ENCODE peak calls at places on chromosomes 6 and 20, in five cellular contexts. S is Peyer's patch, V is A549, U is adrenal gland, B is stomach. O is an unnamed sample.

GRCh38 chr6:150029749-150030148 is 4.4 kb upstream of the RAET1L start:
- DNase-seq in S (no peak), V (no peak), U (no peak), B (no peak), O (no peak)

GRCh38 chr6:135115411-135116293 is 61.0 kb upstream of the HBS1L start:
- DNase-seq in S (no peak), V (no peak), U (no peak), B (no peak), O (no peak)

GRCh38 chr20:25865715-25866656 is 169.3 kb upstream of the ZNF337 start:
- DNase-seq in S (peak; percentile 72), V (peak; percentile 82), U (peak; percentile 85), B (peak; percentile 78), O (peak; percentile 45)

GRCh38 chr20:45983279-45983743 is 11.3 kb upstream of the ZNF335 start:
- DNase-seq in S (no peak), V (no peak), U (no peak), B (no peak), O (no peak)

GRCh38 chr6:79656134-79656533 is 25.0 kb downstream of the SH3BGRL2 start:
- DNase-seq in S (no peak), V (no peak), U (no peak), B (no peak), O (no peak)

GRCh38 chr6:16727996-16728395 is 33.3 kb downstream of the ATXN1 start:
- DNase-seq in S (no peak), V (no peak), U (peak; percentile 34), B (no peak), O (no peak)

GRCh38 chr6:108661430-108661829 is 100.7 kb downstream of the FOXO3 start:
- DNase-seq in S (no peak), V (no peak), U (no peak), B (no peak), O (peak; percentile 10)

GRCh38 chr6:129844118-129844891 is 16.8 kb downstream of the TMEM244 start:
- DNase-seq in S (no peak), V (no peak), U (no peak), B (no peak), O (peak; percentile 3)

GRCh38 chr6:117956386-117956785 is 49.3 kb downstream of the SLC35F1 start:
- DNase-seq in S (no peak), V (no peak), U (no peak), B (no peak), O (no peak)

GRCh38 chr6:47677381-47678100 is 20.8 kb upstream of the ADGRF4 start:
- DNase-seq in S (no peak), V (no peak), U (no peak), B (no peak), O (no peak)

GRCh38 chr6:34273242-34273805 is 24.5 kb upstream of the SMIM29 start:
- DNase-seq in S (no peak), V (no peak), U (peak; percentile 50), B (peak; percentile 46), O (no peak)

GRCh38 chr6:35669441-35669776 is 19.3 kb downstream of the FKBP5 start:
- DNase-seq in S (no peak), V (no peak), U (no peak), B (no peak), O (no peak)

GRCh38 chr20:35796556-35796955 is 24.7 kb downstream of the PHF20 start:
- DNase-seq in S (no peak), V (no peak), U (no peak), B (no peak), O (no peak)

GRCh38 chr6:165702669-165703068 is 39.6 kb upstream of the PDE10A start:
- DNase-seq in S (no peak), V (no peak), U (no peak), B (no peak), O (no peak)

GRCh38 chr6:72724545-72724944 is 102.7 kb downstream of the KCNQ5 start:
- DNase-seq in S (no peak), V (no peak), U (no peak), B (no peak), O (no peak)

GRCh38 chr6:81171991-81172740 is 580.3 kb downstream of the TENT5A start:
- DNase-seq in S (no peak), V (no peak), U (peak; percentile 49), B (no peak), O (no peak)

GRCh38 chr6:154507209-154507898 is 3.1 kb downstream of the CNKSR3 start:
- DNase-seq in S (no peak), V (no peak), U (no peak), B (no peak), O (no peak)

GRCh38 chr20:51860015-51860882 is 57.9 kb upstream of the SALL4 start:
- DNase-seq in S (peak; percentile 82), V (peak; percentile 60), U (no peak), B (no peak), O (no peak)

GRCh38 chr6:13038315-13039261 is 289.7 kb downstream of the TBC1D7 start:
- DNase-seq in S (no peak), V (no peak), U (no peak), B (peak; percentile 36), O (no peak)

GRCh38 chr6:34098045-34098936 is 47.6 kb downstream of the GRM4 start:
- DNase-seq in S (no peak), V (no peak), U (no peak), B (no peak), O (no peak)

GRCh38 chr20:62370115-62370806 is 3.1 kb upstream of the LAMA5 start:
- DNase-seq in S (no peak), V (peak; percentile 71), U (peak; percentile 65), B (peak; percentile 49), O (peak; percentile 94)

GRCh38 chr20:40960521-40960956 is 68.1 kb upstream of the TOP1 start:
- DNase-seq in S (peak; percentile 34), V (no peak), U (no peak), B (peak; percentile 2), O (no peak)

GRCh38 chr20:1494436-1494835 is 3.2 kb upstream of the SIRPB2 start:
- DNase-seq in S (no peak), V (no peak), U (no peak), B (no peak), O (no peak)

GRCh38 chr6:163413345-163414116 is 987 bp upstream of the QKI start:
- DNase-seq in S (peak; percentile 79), V (peak; percentile 87), U (peak; percentile 89), B (peak; percentile 85), O (no peak)

GRCh38 chr6:163414367-163415175 is at the start of gene QKI:
- DNase-seq in S (peak; percentile 70), V (peak; percentile 66), U (peak; percentile 83), B (peak; percentile 84), O (no peak)

GRCh38 chr6:163413054-163413344 is 1.5 kb upstream of the QKI start:
- DNase-seq in S (no peak), V (no peak), U (no peak), B (no peak), O (no peak)

GRCh38 chr6:163415176-163415619 is 680 bp downstream of the QKI start:
- DNase-seq in S (peak; percentile 54), V (no peak), U (peak; percentile 47), B (no peak), O (no peak)

GRCh38 chr6:163414117-163414366 is 476 bp upstream of the QKI start:
- DNase-seq in S (no peak), V (no peak), U (no peak), B (no peak), O (no peak)
- TF ChIP-seq POLR2A in S (no peak), V (no peak), U (no peak), B (no peak), O (no peak)

GRCh38 chr6:31399589-31400466 is 3.6 kb upstream of the MICA start:
- DNase-seq in S (peak; percentile 95), V (peak; percentile 88), U (peak; percentile 94), B (peak; percentile 91), O (peak; percentile 49)
- TF ChIP-seq POLR2A in S (peak; percentile 66), V (peak; percentile 45), U (peak; percentile 74), B (no peak), O (peak; percentile 39)

GRCh38 chr6:10355115-10355702 is 59.7 kb downstream of the TFAP2A start:
- DNase-seq in S (no peak), V (peak; percentile 38), U (no peak), B (no peak), O (no peak)
- TF ChIP-seq POLR2A in S (no peak), V (no peak), U (no peak), B (no peak), O (no peak)

DNA sequence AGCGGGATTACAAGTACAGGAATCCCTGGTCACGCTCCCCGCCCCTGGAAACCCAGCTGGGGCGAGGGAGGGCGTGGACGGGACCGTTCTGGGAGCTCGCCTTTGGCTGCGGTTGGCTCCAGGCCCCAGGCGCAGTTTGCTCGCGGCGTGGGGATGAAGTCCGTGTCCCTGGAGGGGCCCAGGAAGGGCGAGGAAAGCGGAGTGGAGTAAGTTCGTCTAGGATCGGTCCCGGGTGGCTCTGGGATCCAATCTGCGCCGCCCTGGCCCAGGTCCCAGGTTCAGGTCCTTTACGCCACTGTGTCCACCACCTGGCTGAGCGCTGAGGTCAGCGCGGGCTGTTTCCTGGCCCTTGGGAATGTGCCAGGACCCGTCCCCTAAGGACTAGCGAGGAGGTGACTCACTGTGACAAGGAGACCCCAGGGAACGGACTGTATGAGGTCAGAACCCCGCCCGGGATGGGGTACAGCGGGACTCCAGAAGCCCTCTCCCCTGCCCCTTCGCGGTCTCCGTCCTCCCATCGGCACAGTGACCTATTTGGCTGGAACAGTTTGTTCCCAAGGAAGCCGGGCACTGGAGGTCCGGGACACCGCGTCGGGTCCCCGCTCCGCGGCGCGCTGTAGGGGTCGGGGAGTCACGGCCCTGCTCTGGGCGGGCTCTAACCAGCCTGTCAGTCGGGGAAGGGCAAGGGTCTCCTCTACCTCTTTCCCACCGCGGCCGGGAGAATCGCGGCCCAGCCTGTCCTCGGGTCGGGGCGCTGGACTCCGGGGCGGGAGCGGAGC is 718 bp downstream of the CDKN1A start:
- DNase-seq in S (peak; percentile 79), V (peak; percentile 55), U (peak; percentile 84), B (peak; percentile 78), O (peak; percentile 51)
- TF ChIP-seq POLR2A in S (peak; percentile 45), V (no peak), U (no peak), B (no peak), O (no peak)

DNA sequence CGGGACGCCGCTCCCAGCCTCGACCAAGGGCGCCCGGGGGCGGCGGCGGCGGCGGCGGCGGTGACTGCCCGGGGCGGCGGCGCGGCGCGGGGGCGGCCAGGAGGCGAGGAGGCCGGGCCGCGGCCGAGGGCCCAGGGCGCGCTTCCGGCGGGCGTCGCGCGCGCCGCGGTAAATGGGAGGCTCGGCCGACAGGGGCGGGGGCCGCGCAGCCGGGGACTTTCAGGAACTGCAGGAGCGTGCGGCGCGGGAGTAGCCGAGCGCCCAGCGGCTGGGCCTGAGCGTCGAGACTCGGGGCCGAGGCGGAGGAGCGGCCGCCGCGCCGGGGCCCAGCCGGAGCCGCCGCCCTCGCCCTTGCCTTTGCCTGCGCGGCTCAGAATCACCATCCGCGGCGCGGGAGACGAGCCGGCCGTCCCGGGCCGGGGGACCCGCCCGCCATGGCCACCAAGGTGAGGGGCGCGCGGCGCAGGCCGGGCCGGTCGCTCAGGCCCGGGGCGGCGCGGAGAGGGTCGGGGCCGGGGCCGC is at the start of gene SNX9:
- DNase-seq in S (peak; percentile 85), V (peak; percentile 71), U (peak; percentile 81), B (peak; percentile 84), O (peak; percentile 47)
- TF ChIP-seq POLR2A in S (peak; percentile 88), V (peak; percentile 43), U (peak; percentile 94), B (no peak), O (peak; percentile 52)

GRCh38 chr6:41735427-41736206 is at the start of gene TFEB:
- DNase-seq in S (peak; percentile 98), V (peak; percentile 86), U (peak; percentile 97), B (peak; percentile 97), O (peak; percentile 95)
- TF ChIP-seq POLR2A in S (peak; percentile 82), V (no peak), U (peak; percentile 54), B (no peak), O (peak; percentile 8)